ENCODE peak calls at places on chromosomes 3 and 15, in seven cellular contexts. O is ovary, L is transverse colon, P is HepG2, B is GM12878, Y is A549, U is sigmoid colon. Q is an unnamed sample.
A peak's percentile ranks its signal among the peaks of the same experiment; 100 is the strongest.

GRCh38 chr15:47618216-47618615 is 99.1 kb upstream of the SEMA6D start:
- DNase-seq in Y (no peak), U (no peak), B (no peak), L (no peak), O (no peak), P (no peak), Q (no peak)

GRCh38 chr3:72899349-72899765 is 11.5 kb downstream of the GXYLT2 start:
- DNase-seq in O (no peak), L (no peak), P (no peak), Y (no peak), B (no peak), U (no peak), Q (no peak)

GRCh38 chr3:128062033-128062745 is 10.0 kb downstream of the SEC61A1 start:
- DNase-seq in O (no peak), L (no peak), U (no peak), P (no peak), B (no peak), Y (no peak), Q (no peak)

GRCh38 chr3:197942956-197943556 is 6.9 kb upstream of the RPL35A start:
- DNase-seq in O (no peak), L (no peak), B (no peak), U (no peak), Y (peak; percentile 47), P (no peak), Q (no peak)

GRCh38 chr3:184565421-184566211 is 4.0 kb downstream of the EPHB3 start:
- DNase-seq in B (no peak), P (no peak), U (no peak), O (peak; percentile 71), Y (no peak), L (peak; percentile 86), Q (no peak)

GRCh38 chr15:71806452-71806931 is 3.9 kb upstream of the NR2E3 start:
- DNase-seq in L (no peak), O (peak; percentile 44), B (no peak), U (no peak), P (no peak), Y (peak; percentile 49), Q (no peak)

GRCh38 chr3:17213102-17213501 is 328.3 kb downstream of the PLCL2 start:
- DNase-seq in B (no peak), O (no peak), L (no peak), Y (no peak), P (peak; percentile 55), U (no peak), Q (no peak)

GRCh38 chr3:69774029-69774428 is 34.8 kb downstream of the MITF start:
- DNase-seq in P (no peak), L (peak; percentile 17), U (peak; percentile 88), Y (no peak), O (no peak), B (no peak), Q (peak; percentile 72)

GRCh38 chr3:23567917-23568316 is 237.8 kb upstream of the UBE2E1 start:
- DNase-seq in L (no peak), Y (peak; percentile 40), U (no peak), B (no peak), O (no peak), P (no peak), Q (no peak)

GRCh38 chr3:121443456-121443855 is 102.3 kb downstream of the POLQ start:
- DNase-seq in U (no peak), Y (no peak), O (no peak), L (no peak), B (no peak), P (no peak), Q (no peak)

GRCh38 chr3:31300802-31301443 is 231.8 kb upstream of the STT3B start:
- DNase-seq in U (no peak), B (no peak), L (no peak), O (no peak), Y (no peak), P (no peak), Q (no peak)

GRCh38 chr15:52280326-52281084 is 15.1 kb downstream of the MYO5C start:
- DNase-seq in Y (no peak), U (no peak), O (no peak), P (peak; percentile 43), B (no peak), L (no peak), Q (no peak)

GRCh38 chr15:57440167-57440566 is 63.9 kb downstream of the CGNL1 start:
- DNase-seq in Y (no peak), B (no peak), P (no peak), U (no peak), O (no peak), L (no peak), Q (no peak)

GRCh38 chr3:172341482-172342059 is 106.7 kb downstream of the GHSR start:
- DNase-seq in O (no peak), P (peak; percentile 66), U (no peak), Y (peak; percentile 60), B (peak; percentile 24), L (no peak), Q (no peak)

GRCh38 chr3:126342991-126343661 is 14.1 kb downstream of the KLF15 start:
- DNase-seq in O (peak; percentile 82), Y (no peak), U (peak; percentile 66), L (peak; percentile 6), P (peak; percentile 41), B (no peak), Q (peak; percentile 51)

GRCh38 chr15:85757073-85757938 is 37.4 kb downstream of the KLHL25 start:
- DNase-seq in O (peak; percentile 30), L (no peak), Y (no peak), B (no peak), U (peak; percentile 55), P (no peak), Q (peak; percentile 68)

GRCh38 chr3:107268461-107268860 is 108.8 kb upstream of the CCDC54 start:
- DNase-seq in L (no peak), U (no peak), O (no peak), B (no peak), P (no peak), Y (no peak), Q (no peak)

GRCh38 chr3:27728195-27729087 is 6.3 kb upstream of the EOMES start:
- DNase-seq in P (peak; percentile 29), O (no peak), B (no peak), Y (no peak), U (no peak), L (no peak), Q (no peak)

DNA sequence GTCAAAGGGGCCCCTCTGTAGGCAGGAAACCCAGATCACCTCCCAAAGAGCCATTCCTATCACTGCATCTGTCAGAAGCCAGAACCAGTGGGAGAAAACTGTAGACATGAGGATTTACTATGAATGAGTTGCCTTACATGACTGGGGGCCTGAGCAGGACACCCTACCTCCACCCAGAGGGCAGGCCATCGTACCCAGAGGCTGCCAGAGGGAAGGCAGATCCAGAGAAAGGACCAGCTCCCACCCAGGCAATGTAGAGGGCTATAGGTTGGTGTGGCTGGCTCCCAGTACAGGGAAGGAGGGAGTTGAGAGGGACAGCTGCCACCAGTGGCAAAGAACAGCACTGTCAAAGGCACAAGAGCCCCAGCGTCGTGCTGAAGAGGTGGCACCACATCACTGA is 233.2 kb downstream of the OCA2 start:
- DNase-seq in Y (no peak), L (no peak), P (no peak), U (no peak), O (no peak), B (no peak), Q (no peak)
- TF ChIP-seq EP300 in Y (no peak), L (no peak), P (no peak), U (no peak), O (no peak), B (no peak), Q (no peak)

GRCh38 chr3:188271226-188271894 is 117.4 kb downstream of the LPP start:
- DNase-seq in O (no peak), L (no peak), U (no peak), P (no peak), Y (no peak), B (no peak), Q (no peak)
- H3K4me1 ChIP-seq in O (peaks cover 12% of the 10 kb centered on the region), L (peaks cover 56% of the 10 kb centered on the region), U (peaks cover 94% of the 10 kb centered on the region), P (peaks cover 82% of the 10 kb centered on the region), Y (peaks cover 93% of the 10 kb centered on the region), B (no peaks in the 10 kb centered on the region), Q (peaks cover 41% of the 10 kb centered on the region)

GRCh38 chr3:123660276-123660675 is 75.4 kb upstream of the HACD2 start:
- DNase-seq in O (no peak), U (no peak), L (no peak), Y (no peak), B (no peak), P (no peak), Q (no peak)

GRCh38 chr3:123664771-123665170 is 79.9 kb upstream of the HACD2 start:
- DNase-seq in Y (no peak), P (no peak), U (no peak), O (no peak), L (no peak), B (no peak), Q (no peak)

GRCh38 chr3:123663977-123664376 is 79.1 kb upstream of the HACD2 start:
- DNase-seq in O (peak; percentile 52), P (no peak), U (peak; percentile 81), B (no peak), Y (no peak), L (no peak), Q (no peak)

GRCh38 chr3:123660900-123661299 is 76.0 kb upstream of the HACD2 start:
- DNase-seq in L (peak; percentile 91), O (peak; percentile 98), U (peak; percentile 98), Y (no peak), B (no peak), P (no peak), Q (peak; percentile 83)

DNA sequence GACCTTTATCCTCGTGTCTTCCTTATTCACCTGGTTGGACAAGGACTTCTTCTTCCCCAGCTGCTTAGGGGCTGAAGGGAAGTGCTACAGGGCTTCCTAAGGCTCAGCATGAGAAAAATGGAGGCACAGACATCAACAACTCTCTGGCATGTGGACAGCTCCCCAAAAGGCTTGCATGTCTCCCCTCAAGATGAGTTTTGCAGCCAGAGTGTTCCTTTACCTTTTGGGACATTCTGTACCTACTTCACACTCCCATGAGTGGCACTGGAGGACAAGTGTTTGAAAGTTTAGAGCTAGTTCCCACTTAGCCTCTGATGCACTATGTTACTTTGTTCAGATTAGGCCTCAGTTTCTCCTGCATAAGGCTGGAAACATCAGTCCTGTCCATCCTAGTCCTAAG is 77.1 kb upstream of the HACD2 start:
- DNase-seq in B (no peak), Y (no peak), P (no peak), L (no peak), O (no peak), U (no peak), Q (no peak)
- TF ChIP-seq EP300 in B (no peak), Y (no peak), P (no peak), L (peak; percentile 30), O (no peak), U (no peak), Q (peak; percentile 48)

GRCh38 chr3:50242371-50242770 is 6.4 kb downstream of the GNAI2 start:
- DNase-seq in P (no peak), Y (no peak), L (no peak), U (no peak), B (no peak), O (no peak), Q (no peak)
- H3K4me1 ChIP-seq in P (peaks cover 39% of the 10 kb centered on the region), Y (peaks cover 35% of the 10 kb centered on the region), L (peaks cover 73% of the 10 kb centered on the region), U (peaks cover 90% of the 10 kb centered on the region), B (peaks cover 55% of the 10 kb centered on the region), O (peaks cover 24% of the 10 kb centered on the region), Q (peaks cover 99% of the 10 kb centered on the region)

GRCh38 chr15:96066852-96067490 is 263.5 kb upstream of the NR2F2 start:
- DNase-seq in L (no peak), O (no peak), P (no peak), Y (no peak), B (no peak), U (no peak), Q (no peak)
- TF ChIP-seq EP300 in L (no peak), O (no peak), P (no peak), Y (no peak), B (no peak), U (no peak), Q (no peak)